ENCODE peak calls at places on chromosomes 7 and 10, in five cellular contexts. One of them, this sample, is unnamed.

GRCh38 chr7:67407351-67407750 is 410.7 kb downstream of the TYW1 start:
- DNase-seq in mammary epithelial cell: no peak
- DNase-seq in uterus: no peak
- DNase-seq in heart right ventricle: no peak
- DNase-seq in upper lobe of left lung: no peak
- DNase-seq in this sample: no peak

GRCh38 chr7:514651-515598 is 4.7 kb downstream of the PDGFA start:
- DNase-seq in upper lobe of left lung: peak
- DNase-seq in heart right ventricle: no peak
- DNase-seq in uterus: peak
- DNase-seq in mammary epithelial cell: peak
- DNase-seq in this sample: peak

GRCh38 chr10:72889391-72889831 is 4.1 kb upstream of the OIT3 start:
- DNase-seq in upper lobe of left lung: no peak
- DNase-seq in mammary epithelial cell: peak
- DNase-seq in uterus: no peak
- DNase-seq in heart right ventricle: no peak
- DNase-seq in this sample: no peak

GRCh38 chr10:70265032-70265689 is 18.6 kb downstream of the NPFFR1 start:
- DNase-seq in uterus: no peak
- DNase-seq in upper lobe of left lung: no peak
- DNase-seq in heart right ventricle: no peak
- DNase-seq in mammary epithelial cell: peak
- DNase-seq in this sample: no peak

GRCh38 chr7:38728145-38728544 is 97.0 kb upstream of the AMPH start:
- DNase-seq in heart right ventricle: no peak
- DNase-seq in upper lobe of left lung: no peak
- DNase-seq in uterus: no peak
- DNase-seq in mammary epithelial cell: no peak
- DNase-seq in this sample: no peak

GRCh38 chr7:149564340-149565095 is 66.9 kb upstream of the ZNF746 start:
- DNase-seq in upper lobe of left lung: no peak
- DNase-seq in mammary epithelial cell: no peak
- DNase-seq in uterus: no peak
- DNase-seq in heart right ventricle: peak
- DNase-seq in this sample: no peak

GRCh38 chr7:37481722-37482288 is 33.1 kb upstream of the ELMO1 start:
- DNase-seq in upper lobe of left lung: no peak
- DNase-seq in heart right ventricle: no peak
- DNase-seq in mammary epithelial cell: no peak
- DNase-seq in uterus: no peak
- DNase-seq in this sample: no peak

GRCh38 chr7:74412603-74413002 is 41.1 kb upstream of the GTF2IRD1 start:
- DNase-seq in heart right ventricle: no peak
- DNase-seq in upper lobe of left lung: no peak
- DNase-seq in mammary epithelial cell: no peak
- DNase-seq in uterus: no peak
- DNase-seq in this sample: no peak

GRCh38 chr10:22683995-22684305 is 30.4 kb downstream of the PIP4K2A start:
- DNase-seq in mammary epithelial cell: no peak
- DNase-seq in heart right ventricle: no peak
- DNase-seq in upper lobe of left lung: no peak
- DNase-seq in uterus: no peak
- DNase-seq in this sample: no peak

GRCh38 chr7:100694196-100694745 is at the start of gene GIGYF1:
- DNase-seq in upper lobe of left lung: peak
- DNase-seq in mammary epithelial cell: peak
- DNase-seq in uterus: peak
- DNase-seq in heart right ventricle: peak
- DNase-seq in this sample: no peak

GRCh38 chr10:49751636-49752510 is 10.2 kb downstream of the OGDHL start:
- DNase-seq in heart right ventricle: no peak
- DNase-seq in uterus: no peak
- DNase-seq in mammary epithelial cell: no peak
- DNase-seq in upper lobe of left lung: no peak
- DNase-seq in this sample: peak

GRCh38 chr7:115122388-115122787 is 200.5 kb downstream of the MDFIC start:
- DNase-seq in upper lobe of left lung: no peak
- DNase-seq in heart right ventricle: no peak
- DNase-seq in uterus: no peak
- DNase-seq in mammary epithelial cell: no peak
- DNase-seq in this sample: no peak

GRCh38 chr7:135853499-135853898 is 104.9 kb upstream of the FAM180A start:
- DNase-seq in mammary epithelial cell: peak
- DNase-seq in upper lobe of left lung: no peak
- DNase-seq in heart right ventricle: no peak
- DNase-seq in uterus: no peak
- DNase-seq in this sample: no peak

GRCh38 chr10:110561292-110561691 is 6.2 kb upstream of the SMC3 start:
- DNase-seq in upper lobe of left lung: no peak
- DNase-seq in uterus: no peak
- DNase-seq in mammary epithelial cell: no peak
- DNase-seq in heart right ventricle: no peak
- DNase-seq in this sample: no peak

GRCh38 chr10:63209703-63210102 is 76.6 kb downstream of the NRBF2 start:
- DNase-seq in upper lobe of left lung: no peak
- DNase-seq in mammary epithelial cell: no peak
- DNase-seq in heart right ventricle: no peak
- DNase-seq in uterus: no peak
- DNase-seq in this sample: no peak

GRCh38 chr10:63206576-63206975 is 73.4 kb downstream of the NRBF2 start:
- DNase-seq in mammary epithelial cell: no peak
- DNase-seq in upper lobe of left lung: no peak
- DNase-seq in uterus: no peak
- DNase-seq in heart right ventricle: no peak
- DNase-seq in this sample: no peak

GRCh38 chr10:63208981-63209380 is 75.9 kb downstream of the NRBF2 start:
- DNase-seq in mammary epithelial cell: no peak
- DNase-seq in uterus: no peak
- DNase-seq in heart right ventricle: no peak
- DNase-seq in upper lobe of left lung: no peak
- DNase-seq in this sample: no peak

GRCh38 chr10:63204667-63205391 is 71.7 kb downstream of the NRBF2 start:
- DNase-seq in uterus: no peak
- DNase-seq in upper lobe of left lung: no peak
- DNase-seq in heart right ventricle: no peak
- DNase-seq in mammary epithelial cell: no peak
- DNase-seq in this sample: no peak

GRCh38 chr10:63206997-63207952 is 74.1 kb downstream of the NRBF2 start:
- DNase-seq in heart right ventricle: peak
- DNase-seq in uterus: no peak
- DNase-seq in upper lobe of left lung: no peak
- DNase-seq in mammary epithelial cell: peak
- DNase-seq in this sample: no peak
- H3K4me3 ChIP-seq in heart right ventricle: no peak
- H3K4me3 ChIP-seq in uterus: no peak
- H3K4me3 ChIP-seq in upper lobe of left lung: no peak
- H3K4me3 ChIP-seq in mammary epithelial cell: no peak
- H3K4me3 ChIP-seq in this sample: peak

DNA sequence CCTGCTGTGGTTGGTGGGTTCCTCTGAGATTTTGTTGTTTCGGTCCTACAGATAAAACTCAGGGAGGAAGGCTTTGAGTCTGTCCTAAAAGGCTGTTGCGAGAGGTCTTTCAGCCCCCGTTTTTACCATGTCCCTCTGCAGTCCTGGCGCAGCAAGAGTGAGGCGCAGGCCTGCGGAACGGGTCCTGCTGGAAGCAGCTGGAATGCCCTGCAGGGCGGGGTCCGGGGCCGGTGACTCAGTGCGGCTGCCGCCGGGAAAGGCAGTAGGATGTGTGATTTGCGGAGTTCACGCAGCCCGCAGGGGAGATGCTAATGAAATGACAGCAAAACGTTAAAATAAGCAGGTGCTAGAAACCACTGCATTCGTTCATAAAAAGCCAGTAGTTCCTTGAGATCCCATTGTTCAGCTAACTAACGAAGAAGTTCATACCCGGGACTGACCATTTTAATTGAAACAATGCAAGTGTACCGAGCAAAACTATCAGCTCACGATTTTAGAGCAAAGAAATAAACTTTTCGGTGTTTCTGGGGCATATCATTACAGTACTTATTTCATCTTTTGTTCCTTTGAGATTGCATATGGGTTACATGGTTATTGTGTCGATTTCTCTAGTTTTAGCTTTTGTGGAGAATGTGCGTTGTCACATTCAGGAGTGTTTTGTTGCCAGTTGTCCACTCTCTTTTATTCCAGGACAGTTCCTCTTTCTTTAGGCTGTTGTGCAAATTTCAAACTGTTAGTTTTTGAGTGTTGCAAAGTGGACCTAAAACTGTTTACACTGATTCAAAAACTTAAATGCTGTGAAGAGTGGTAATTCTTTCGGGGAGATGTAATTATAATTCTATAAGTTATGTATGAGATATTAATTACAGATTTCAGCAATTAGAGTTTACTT is 783 bp downstream of the ANLN start:
- DNase-seq in uterus: peak
- DNase-seq in heart right ventricle: peak
- DNase-seq in mammary epithelial cell: peak
- DNase-seq in upper lobe of left lung: peak
- DNase-seq in this sample: no peak
- TF ChIP-seq CTCF in uterus: no peak
- TF ChIP-seq CTCF in heart right ventricle: no peak
- TF ChIP-seq CTCF in mammary epithelial cell: no peak
- TF ChIP-seq CTCF in upper lobe of left lung: peak
- TF ChIP-seq CTCF in this sample: no peak

GRCh38 chr10:93280121-93280698 is 201.9 kb downstream of the MYOF start:
- DNase-seq in mammary epithelial cell: no peak
- DNase-seq in upper lobe of left lung: no peak
- DNase-seq in heart right ventricle: no peak
- DNase-seq in uterus: no peak
- DNase-seq in this sample: no peak
- H3K4me3 ChIP-seq in mammary epithelial cell: no peak
- H3K4me3 ChIP-seq in upper lobe of left lung: no peak
- H3K4me3 ChIP-seq in heart right ventricle: no peak
- H3K4me3 ChIP-seq in uterus: no peak
- H3K4me3 ChIP-seq in this sample: no peak

GRCh38 chr10:28676968-28677888 is at the start of gene BAMBI:
- DNase-seq in uterus: peak
- DNase-seq in mammary epithelial cell: peak
- DNase-seq in upper lobe of left lung: peak
- DNase-seq in heart right ventricle: peak
- DNase-seq in this sample: peak
- TF ChIP-seq CTCF in uterus: peak
- TF ChIP-seq CTCF in mammary epithelial cell: peak
- TF ChIP-seq CTCF in upper lobe of left lung: peak
- TF ChIP-seq CTCF in heart right ventricle: peak
- TF ChIP-seq CTCF in this sample: peak

DNA sequence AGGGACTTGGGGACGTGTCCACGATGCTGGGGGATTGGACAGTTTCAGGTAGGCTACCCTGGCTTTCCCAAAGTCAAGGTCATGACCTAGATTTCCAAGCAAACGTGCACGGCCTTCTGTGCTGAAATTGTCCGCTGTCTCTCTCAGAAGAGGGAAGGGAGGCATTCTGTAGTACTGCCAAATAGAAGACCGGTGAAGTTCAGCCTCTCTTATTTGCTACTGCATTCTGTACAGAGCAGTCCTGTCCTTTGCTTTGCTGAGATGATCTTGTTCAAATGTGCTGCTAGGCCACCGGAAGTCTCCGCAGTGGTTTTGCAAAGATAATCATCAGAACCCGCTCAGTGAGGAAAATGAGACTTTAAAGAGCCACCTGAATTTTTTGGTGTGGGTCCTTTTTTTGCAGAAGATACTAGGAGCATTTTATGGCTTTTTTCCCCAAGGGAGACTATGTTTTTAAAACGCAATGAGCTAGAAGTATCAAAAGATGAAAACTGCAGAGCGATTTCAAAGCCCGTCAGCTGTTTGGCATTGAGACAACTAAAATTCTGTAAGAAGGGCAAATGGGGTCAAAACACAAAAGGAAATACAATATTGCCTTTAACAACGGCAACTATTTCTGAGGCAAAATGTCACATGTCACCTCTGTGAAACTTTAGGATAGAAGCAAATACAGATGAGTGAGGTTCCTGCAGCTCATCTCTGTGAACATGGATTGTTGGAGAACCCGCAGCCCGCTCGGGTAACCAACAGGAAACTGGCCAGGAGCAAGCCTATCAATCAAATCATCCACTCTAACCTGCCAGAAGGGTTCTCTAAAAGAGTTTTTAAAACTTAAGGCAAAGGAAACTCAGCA is 1.3 kb upstream of the NMT2 start:
- DNase-seq in heart right ventricle: peak
- DNase-seq in upper lobe of left lung: no peak
- DNase-seq in mammary epithelial cell: no peak
- DNase-seq in uterus: no peak
- DNase-seq in this sample: no peak
- H3K4me3 ChIP-seq in heart right ventricle: peak
- H3K4me3 ChIP-seq in upper lobe of left lung: peak
- H3K4me3 ChIP-seq in mammary epithelial cell: no peak
- H3K4me3 ChIP-seq in uterus: no peak
- H3K4me3 ChIP-seq in this sample: no peak

DNA sequence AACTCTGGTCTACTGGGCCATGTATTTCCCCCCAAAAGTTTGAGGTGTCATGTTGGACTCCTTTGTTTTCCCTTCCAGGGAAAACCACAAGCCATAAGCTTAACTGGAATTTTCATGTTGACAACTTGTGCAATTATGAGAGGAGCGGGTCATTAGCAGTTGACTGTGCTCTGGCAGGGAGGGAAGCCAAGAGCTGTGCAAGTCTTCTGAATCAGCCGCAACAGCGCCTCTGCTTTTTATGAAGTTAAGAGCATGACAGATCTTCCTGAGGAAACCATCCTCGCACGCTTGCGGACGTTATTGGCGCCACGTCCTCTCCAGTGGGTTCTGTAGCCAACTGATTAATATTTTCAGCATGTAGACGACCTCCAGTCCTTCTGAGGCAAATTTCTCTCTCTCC is 148.7 kb upstream of the MKI67 start:
- DNase-seq in upper lobe of left lung: no peak
- DNase-seq in heart right ventricle: peak
- DNase-seq in mammary epithelial cell: no peak
- DNase-seq in uterus: no peak
- DNase-seq in this sample: no peak
- TF ChIP-seq CTCF in upper lobe of left lung: no peak
- TF ChIP-seq CTCF in heart right ventricle: no peak
- TF ChIP-seq CTCF in mammary epithelial cell: no peak
- TF ChIP-seq CTCF in uterus: no peak
- TF ChIP-seq CTCF in this sample: no peak

GRCh38 chr7:30911133-30911532 is 520 bp upstream of the AQP1 start:
- DNase-seq in mammary epithelial cell: no peak
- DNase-seq in uterus: no peak
- DNase-seq in heart right ventricle: no peak
- DNase-seq in upper lobe of left lung: no peak
- DNase-seq in this sample: no peak
- H3K4me3 ChIP-seq in mammary epithelial cell: no peak
- H3K4me3 ChIP-seq in uterus: no peak
- H3K4me3 ChIP-seq in heart right ventricle: peak
- H3K4me3 ChIP-seq in upper lobe of left lung: peak
- H3K4me3 ChIP-seq in this sample: peak

GRCh38 chr7:155188357-155188756 is 109.3 kb upstream of the INSIG1 start:
- DNase-seq in uterus: no peak
- DNase-seq in mammary epithelial cell: no peak
- DNase-seq in upper lobe of left lung: no peak
- DNase-seq in heart right ventricle: no peak
- DNase-seq in this sample: peak

GRCh38 chr7:155188821-155189599 is 108.7 kb upstream of the INSIG1 start:
- DNase-seq in uterus: no peak
- DNase-seq in upper lobe of left lung: no peak
- DNase-seq in mammary epithelial cell: peak
- DNase-seq in heart right ventricle: no peak
- DNase-seq in this sample: peak

GRCh38 chr7:155189600-155189989 is 108.1 kb upstream of the INSIG1 start:
- DNase-seq in heart right ventricle: no peak
- DNase-seq in uterus: no peak
- DNase-seq in upper lobe of left lung: no peak
- DNase-seq in mammary epithelial cell: no peak
- DNase-seq in this sample: no peak

GRCh38 chr7:155184923-155185322 is 112.8 kb upstream of the INSIG1 start:
- DNase-seq in uterus: no peak
- DNase-seq in upper lobe of left lung: no peak
- DNase-seq in mammary epithelial cell: no peak
- DNase-seq in heart right ventricle: no peak
- DNase-seq in this sample: no peak

GRCh38 chr7:155187061-155187785 is 110.5 kb upstream of the INSIG1 start:
- DNase-seq in uterus: no peak
- DNase-seq in heart right ventricle: no peak
- DNase-seq in mammary epithelial cell: no peak
- DNase-seq in upper lobe of left lung: no peak
- DNase-seq in this sample: no peak
- TF ChIP-seq CTCF in uterus: no peak
- TF ChIP-seq CTCF in heart right ventricle: no peak
- TF ChIP-seq CTCF in mammary epithelial cell: no peak
- TF ChIP-seq CTCF in upper lobe of left lung: no peak
- TF ChIP-seq CTCF in this sample: no peak